ENCODE peak calls at places on chromosomes 7 and 10, in nine cellular contexts. C is NT2/D1; O is ovary; T is CD4-positive, CD25-positive, alpha-beta regulatory T cell; R is adipocyte; X is body of pancreas; L is Karpas-422; S is fibroblast of lung; G is brain microvascular endothelial cell. W is an unnamed sample. For H3K36me3, the result is how much of the 10 kb centered on the place peaks cover.

GRCh38 chr7:47375590-47375989 is 206.3 kb downstream of the TNS3 start:
- DNase-seq in C (no peak), O (no peak), T (no peak), R (peak), X (no peak), L (no peak), S (no peak), G (peak), W (no peak)

GRCh38 chr7:47902013-47902412 is 46.3 kb downstream of the PKD1L1 start:
- DNase-seq in C (no peak), O (no peak), T (no peak), R (no peak), X (no peak), L (no peak), S (no peak), G (no peak), W (no peak)

GRCh38 chr7:47314728-47315601 is 266.9 kb downstream of the TNS3 start:
- DNase-seq in C (peak), O (peak), T (no peak), R (peak), X (no peak), L (no peak), S (peak), G (peak), W (no peak)

GRCh38 chr7:23276381-23276780 is 22.8 kb upstream of the MALSU1 start:
- DNase-seq in C (no peak), O (no peak), T (peak), R (peak), X (no peak), L (peak), S (no peak), G (no peak), W (no peak)

GRCh38 chr7:132249591-132249971 is 326.7 kb downstream of the PLXNA4 start:
- DNase-seq in C (peak), O (no peak), T (no peak), R (no peak), X (no peak), L (peak), S (no peak), G (no peak), W (peak)

GRCh38 chr7:26061340-26062239 is 90.4 kb upstream of the NFE2L3 start:
- DNase-seq in C (peak), O (peak), T (peak), R (peak), X (peak), L (peak), S (peak), G (peak), W (peak)

GRCh38 chr7:135938563-135938962 is 38.6 kb downstream of the MTPN start:
- DNase-seq in C (no peak), O (no peak), T (no peak), R (no peak), X (no peak), L (no peak), S (no peak), G (no peak), W (no peak)

GRCh38 chr10:47325303-47326291 is 3.3 kb downstream of the GDF2 start:
- DNase-seq in C (no peak), O (no peak), T (no peak), R (no peak), X (peak), L (no peak), S (no peak), G (no peak), W (no peak)

GRCh38 chr7:8639668-8640067 is 206.3 kb downstream of the NXPH1 start:
- DNase-seq in C (no peak), O (no peak), T (no peak), R (no peak), X (no peak), L (no peak), S (no peak), G (no peak), W (no peak)

GRCh38 chr10:970311-971149 is 17.7 kb upstream of the GTPBP4 start:
- DNase-seq in C (no peak), O (no peak), T (no peak), R (peak), X (peak), L (no peak), S (peak), G (peak), W (no peak)

GRCh38 chr7:139972000-139972399 is 90.8 kb downstream of the PARP12 start:
- DNase-seq in C (peak), O (no peak), T (no peak), R (no peak), X (no peak), L (peak), S (no peak), G (no peak), W (peak)

GRCh38 chr10:113003032-113003431 is 53.0 kb downstream of the TCF7L2 start:
- DNase-seq in C (no peak), O (no peak), T (no peak), R (no peak), X (no peak), L (no peak), S (no peak), G (no peak), W (no peak)

GRCh38 chr7:73585196-73585595 is 6.8 kb upstream of the TBL2 start:
- DNase-seq in C (no peak), O (no peak), T (no peak), R (peak), X (no peak), L (no peak), S (no peak), G (no peak), W (no peak)

GRCh38 chr7:88322151-88322550 is 15.5 kb upstream of the STEAP4 start:
- DNase-seq in C (no peak), O (no peak), T (no peak), R (no peak), X (no peak), L (no peak), S (no peak), G (no peak), W (no peak)

GRCh38 chr10:33217854-33218253 is 116.6 kb downstream of the NRP1 start:
- DNase-seq in C (no peak), O (no peak), T (no peak), R (no peak), X (no peak), L (no peak), S (no peak), G (peak), W (no peak)

GRCh38 chr10:43226851-43227845 is 39.7 kb downstream of the RASGEF1A start:
- DNase-seq in C (no peak), O (peak), T (no peak), R (no peak), X (peak), L (no peak), S (no peak), G (no peak), W (peak)

GRCh38 chr7:122148081-122148480 is 4.0 kb upstream of the AASS start:
- DNase-seq in C (no peak), O (no peak), T (no peak), R (no peak), X (no peak), L (no peak), S (no peak), G (no peak), W (no peak)

GRCh38 chr7:122148878-122149277 is 4.8 kb upstream of the AASS start:
- DNase-seq in C (no peak), O (no peak), T (no peak), R (no peak), X (no peak), L (no peak), S (no peak), G (no peak), W (no peak)

GRCh38 chr7:122143376-122143750 is 686 bp downstream of the AASS start:
- DNase-seq in C (peak), O (peak), T (no peak), R (peak), X (peak), L (no peak), S (peak), G (peak), W (peak)

GRCh38 chr7:122143751-122144711 is at the start of gene AASS:
- DNase-seq in C (peak), O (peak), T (peak), R (peak), X (peak), L (no peak), S (peak), G (peak), W (peak)

DNA sequence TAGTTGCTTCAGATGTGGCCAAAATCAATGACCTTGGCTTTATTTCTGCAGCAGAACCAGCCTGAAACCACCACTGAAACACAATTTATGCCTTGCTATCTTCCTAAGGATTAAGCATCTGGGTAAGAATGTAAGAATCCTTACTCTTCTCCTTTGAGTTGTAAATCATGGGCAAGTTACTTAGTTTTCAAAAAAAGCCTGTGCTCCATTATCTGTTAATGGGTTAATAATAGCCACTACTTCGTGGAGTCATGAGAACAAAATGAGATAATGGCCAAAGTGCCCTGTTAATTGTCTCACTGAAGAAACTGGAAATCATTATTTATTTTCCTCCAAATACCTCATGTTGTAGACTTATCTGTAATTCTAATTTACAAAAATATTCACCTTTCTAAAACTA is 1.9 kb upstream of the AASS start:
- DNase-seq in C (peak), O (no peak), T (no peak), R (no peak), X (no peak), L (no peak), S (no peak), G (no peak), W (no peak)
- H3K4me3 ChIP-seq in C (no peak), O (no peak), T (no peak), R (no peak), X (no peak), L (no peak), S (no peak), G (no peak), W (no peak)

GRCh38 chr7:6649241-6649961 is 12.3 kb downstream of the ZNF316 start:
- DNase-seq in C (no peak), O (no peak), T (no peak), R (no peak), X (no peak), L (no peak), S (no peak), G (no peak), W (peak)

GRCh38 chr7:6648066-6648814 is 11.1 kb downstream of the ZNF316 start:
- DNase-seq in C (no peak), O (no peak), T (no peak), R (no peak), X (no peak), L (no peak), S (no peak), G (no peak), W (peak)

GRCh38 chr7:6647541-6647940 is 10.4 kb downstream of the ZNF316 start:
- DNase-seq in C (no peak), O (no peak), T (no peak), R (no peak), X (no peak), L (no peak), S (no peak), G (no peak), W (peak)

GRCh38 chr7:6650086-6650485 is 13.0 kb downstream of the ZNF316 start:
- DNase-seq in C (no peak), O (no peak), T (no peak), R (no peak), X (no peak), L (no peak), S (no peak), G (no peak), W (no peak)

DNA sequence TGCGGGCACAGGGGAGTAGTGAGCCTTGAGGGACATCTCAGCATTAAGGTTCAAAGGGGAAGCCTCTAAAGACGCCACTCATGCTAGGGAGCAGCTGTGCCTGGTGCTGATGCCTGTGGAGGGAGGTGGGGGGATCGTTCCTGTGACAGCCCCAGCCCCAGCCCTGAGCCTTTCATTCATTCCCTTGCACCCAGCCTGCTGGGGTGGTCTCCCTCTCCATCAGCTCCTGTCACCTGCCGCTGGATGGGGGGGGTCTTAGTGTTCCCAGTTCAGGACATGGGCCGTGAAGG is 11.6 kb downstream of the ZNF316 start:
- DNase-seq in C (no peak), O (no peak), T (no peak), R (no peak), X (no peak), L (no peak), S (no peak), G (no peak), W (peak)
- H3K36me3 ChIP-seq in C (half or more), O (under half), T (half or more), R (under half), X (under half), L (under half), S (under half), G (under half), W (under half)

DNA sequence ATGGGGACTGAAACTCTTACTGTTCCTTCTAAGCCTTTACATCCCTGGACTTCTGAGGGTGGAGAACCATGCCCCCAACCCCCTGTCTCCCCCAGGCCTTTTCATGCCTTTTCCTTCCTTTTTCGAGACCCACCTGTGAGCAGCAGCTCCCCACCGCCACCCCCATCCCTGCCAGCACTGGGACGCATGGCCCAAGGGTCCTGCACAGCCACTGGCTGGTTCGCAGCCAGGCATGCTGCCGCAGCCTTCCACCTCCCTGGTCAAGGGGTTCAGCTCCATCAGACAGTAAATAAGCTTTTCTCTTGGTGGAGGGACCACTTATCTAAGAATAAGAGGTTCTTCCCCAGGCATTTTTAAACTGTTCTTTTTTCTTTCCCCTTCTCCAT is 584.4 kb downstream of the GRM8 start:
- DNase-seq in C (no peak), O (no peak), T (no peak), R (no peak), X (no peak), L (no peak), S (no peak), G (no peak), W (no peak)
- H3K4me3 ChIP-seq in C (no peak), O (no peak), T (no peak), R (no peak), X (no peak), L (no peak), S (no peak), G (no peak), W (no peak)

DNA sequence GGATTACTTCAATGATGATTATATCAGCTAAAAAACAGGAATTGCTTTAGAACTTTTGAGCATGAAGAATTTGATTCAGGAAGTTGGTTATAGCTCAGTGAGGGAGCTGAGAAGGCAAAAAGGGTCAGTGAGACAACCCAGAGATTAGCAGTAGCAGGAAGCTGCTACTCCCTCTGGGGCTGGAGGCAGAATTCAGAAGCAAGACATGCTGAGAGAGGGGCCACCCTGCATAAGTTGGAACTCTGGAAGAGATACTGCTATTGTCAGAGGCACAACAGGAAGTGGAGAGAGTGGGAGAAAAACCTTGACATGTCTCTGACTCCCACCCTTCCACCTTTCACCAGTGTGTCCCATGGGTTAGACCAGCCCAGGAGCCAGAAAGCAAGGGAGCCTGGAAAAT is 488.7 kb downstream of the ADRA2A start:
- DNase-seq in C (no peak), O (no peak), T (no peak), R (no peak), X (no peak), L (no peak), S (no peak), G (no peak), W (no peak)
- H3K36me3 ChIP-seq in C (under half), O (under half), T (under half), R (under half), X (under half), L (under half), S (under half), G (under half), W (under half)

GRCh38 chr10:133267829-133268228 is 8.8 kb downstream of the ADAM8 start:
- DNase-seq in C (no peak), O (no peak), T (no peak), R (no peak), X (no peak), L (no peak), S (no peak), G (no peak), W (peak)

GRCh38 chr10:133269367-133269766 is 7.3 kb downstream of the ADAM8 start:
- DNase-seq in C (no peak), O (no peak), T (no peak), R (no peak), X (no peak), L (no peak), S (no peak), G (no peak), W (no peak)

GRCh38 chr10:133268532-133268931 is 8.1 kb downstream of the ADAM8 start:
- DNase-seq in C (no peak), O (no peak), T (no peak), R (no peak), X (no peak), L (no peak), S (no peak), G (no peak), W (no peak)

GRCh38 chr10:133266056-133266795 is 10.4 kb downstream of the ADAM8 start:
- DNase-seq in C (no peak), O (no peak), T (no peak), R (no peak), X (no peak), L (no peak), S (no peak), G (no peak), W (no peak)

GRCh38 chr10:133267293-133267692 is 9.4 kb downstream of the ADAM8 start:
- DNase-seq in C (no peak), O (no peak), T (no peak), R (no peak), X (no peak), L (no peak), S (no peak), G (no peak), W (peak)
- H3K4me3 ChIP-seq in C (no peak), O (no peak), T (no peak), R (no peak), X (no peak), L (no peak), S (no peak), G (no peak), W (no peak)

W was measured in H7.